ENCODE peak calls at places on chromosomes 4 and X, in eight cellular contexts. N is body of pancreas, P is lower leg skin, T is A549, W is uterus, C is HCT116, U is IMR-90, Z is right lobe of liver. X is an unnamed sample.
A peak's percentile ranks its signal among the peaks of the same experiment; 100 is the strongest.

GRCh38 chrX:153727108-153727931 is 2.7 kb downstream of the ABCD1 start:
- DNase-seq in N (peak; percentile 89), P (no peak), T (no peak), W (no peak), C (no peak), U (no peak), Z (peak; percentile 68), X (peak; percentile 78)

GRCh38 chrX:20967725-20968124 is 406.5 kb upstream of the CNKSR2 start:
- DNase-seq in N (no peak), P (no peak), T (no peak), W (no peak), C (no peak), U (no peak), Z (no peak), X (no peak)

GRCh38 chr4:98508248-98508647 is 150.2 kb downstream of the TSPAN5 start:
- DNase-seq in N (no peak), P (no peak), T (no peak), W (no peak), C (no peak), U (no peak), Z (no peak), X (no peak)

GRCh38 chrX:44068043-44068442 is 94.9 kb upstream of the NDP start:
- DNase-seq in N (no peak), P (no peak), T (no peak), W (no peak), C (no peak), U (no peak), Z (no peak), X (no peak)

GRCh38 chr4:74157743-74158560 is at the start of gene MTHFD2L:
- DNase-seq in N (peak; percentile 96), P (peak; percentile 97), T (peak; percentile 89), W (peak; percentile 91), C (peak; percentile 95), U (peak; percentile 93), Z (peak; percentile 97), X (peak; percentile 94)

GRCh38 chrX:80812176-80812575 is 2.5 kb upstream of the BRWD3 start:
- DNase-seq in N (no peak), P (no peak), T (no peak), W (no peak), C (no peak), U (peak; percentile 19), Z (no peak), X (no peak)

GRCh38 chrX:119537487-119537886 is 27.7 kb downstream of the STEEP1 start:
- DNase-seq in N (no peak), P (no peak), T (no peak), W (no peak), C (no peak), U (no peak), Z (no peak), X (no peak)

GRCh38 chr4:105683038-105683437 is 25.5 kb downstream of the INTS12 start:
- DNase-seq in N (peak; percentile 98), P (no peak), T (no peak), W (no peak), C (no peak), U (no peak), Z (no peak), X (peak; percentile 95)

GRCh38 chr4:53477038-53477565 is 99.7 kb downstream of the FIP1L1 start:
- DNase-seq in N (no peak), P (no peak), T (no peak), W (no peak), C (no peak), U (peak; percentile 62), Z (no peak), X (no peak)

GRCh38 chr4:112916868-112917267 is 132.6 kb upstream of the ANK2 start:
- DNase-seq in N (no peak), P (no peak), T (no peak), W (no peak), C (no peak), U (peak; percentile 18), Z (no peak), X (no peak)

GRCh38 chr4:26076000-26076587 is 162.1 kb downstream of the SMIM20 start:
- DNase-seq in N (no peak), P (no peak), T (no peak), W (no peak), C (no peak), U (peak; percentile 81), Z (no peak), X (no peak)

GRCh38 chr4:179797718-179798117 is 2355.5 kb upstream of the AGA start:
- DNase-seq in N (no peak), P (no peak), T (no peak), W (no peak), C (no peak), U (no peak), Z (no peak), X (no peak)

GRCh38 chrX:114268643-114269042 is 315.2 kb upstream of the HTR2C start:
- DNase-seq in N (no peak), P (no peak), T (no peak), W (no peak), C (no peak), U (no peak), Z (no peak), X (no peak)

GRCh38 chrX:30935985-30936384 is 46.9 kb upstream of the TAB3 start:
- DNase-seq in N (peak; percentile 36), P (no peak), T (peak; percentile 7), W (no peak), C (peak; percentile 10), U (peak; percentile 3), Z (peak; percentile 32), X (peak; percentile 38)

GRCh38 chrX:7789200-7789599 is 53.8 kb upstream of the VCX start:
- DNase-seq in N (no peak), P (no peak), T (no peak), W (no peak), C (no peak), U (no peak), Z (no peak), X (no peak)

GRCh38 chr4:22859318-22859717 is 166.6 kb downstream of the GBA3 start:
- DNase-seq in N (no peak), P (no peak), T (no peak), W (no peak), C (no peak), U (no peak), Z (no peak), X (no peak)

GRCh38 chrX:48021026-48021900 is 14.5 kb downstream of the SPACA5 start:
- DNase-seq in N (peak; percentile 78), P (peak; percentile 90), T (peak; percentile 64), W (peak; percentile 73), C (no peak), U (peak; percentile 81), Z (peak; percentile 61), X (peak; percentile 70)

GRCh38 chrX:1418901-1419544 is 27.1 kb upstream of the SLC25A6 start:
- DNase-seq in N (no peak), P (no peak), T (no peak), W (no peak), C (no peak), U (no peak), Z (no peak), X (no peak)

GRCh38 chrX:1419545-1420355 is 27.8 kb upstream of the SLC25A6 start:
- DNase-seq in N (no peak), P (no peak), T (no peak), W (no peak), C (no peak), U (no peak), Z (no peak), X (no peak)

GRCh38 chrX:1416965-1417760 is 25.2 kb upstream of the SLC25A6 start:
- DNase-seq in N (no peak), P (no peak), T (no peak), W (no peak), C (no peak), U (no peak), Z (no peak), X (no peak)

GRCh38 chrX:1416327-1416784 is 24.4 kb upstream of the SLC25A6 start:
- DNase-seq in N (no peak), P (no peak), T (no peak), W (no peak), C (no peak), U (no peak), Z (no peak), X (no peak)

DNA sequence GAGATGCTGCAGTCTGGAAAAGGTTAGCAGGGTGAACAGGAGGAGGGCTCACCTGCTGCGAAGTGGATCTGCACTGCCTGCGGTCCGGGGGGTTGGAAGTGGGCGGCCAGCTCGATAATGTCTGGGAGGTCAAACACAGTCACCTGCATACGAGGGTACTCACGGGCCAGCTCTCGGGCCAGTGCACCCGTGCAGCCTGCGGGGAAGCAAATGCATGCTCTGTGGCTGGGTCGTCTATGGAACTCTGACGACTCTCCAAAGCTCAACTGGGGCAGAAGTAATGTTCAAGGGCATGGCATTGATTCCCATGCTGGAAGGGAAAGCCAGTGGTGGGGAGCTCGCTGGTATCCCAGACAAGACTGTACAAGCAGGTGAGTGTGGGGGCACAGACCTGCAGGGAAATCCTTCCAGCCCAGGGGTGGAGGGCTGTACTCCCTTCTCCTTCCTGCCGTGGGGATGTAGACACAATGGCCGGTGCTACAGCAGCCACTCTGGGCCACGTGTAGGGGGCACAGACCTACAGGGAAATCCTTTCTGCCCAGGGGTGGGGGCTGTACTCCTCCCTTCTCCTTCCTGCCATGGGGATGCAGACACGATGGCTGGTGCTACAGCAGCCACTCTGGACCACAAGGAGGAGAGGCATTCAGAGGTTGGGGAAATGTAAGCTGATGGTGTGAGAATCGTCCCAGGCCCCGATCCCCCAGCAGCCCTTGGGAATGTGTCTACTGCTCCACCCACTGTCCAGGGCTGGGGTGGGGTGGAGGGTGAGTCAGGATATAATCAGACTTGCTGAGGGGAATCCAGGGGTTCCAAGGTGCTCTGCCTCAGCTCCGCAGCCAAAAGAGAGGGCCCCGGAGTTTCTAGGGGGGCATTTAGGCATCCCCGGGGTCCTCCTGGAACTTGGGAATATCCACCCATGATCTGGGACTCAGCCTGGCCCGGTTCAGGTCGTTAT is 26.3 kb upstream of the SLC25A6 start:
- DNase-seq in N (no peak), P (no peak), T (no peak), W (no peak), C (no peak), U (no peak), Z (no peak), X (no peak)
- TF ChIP-seq POLR2A in N (no peak), P (no peak), T (no peak), W (no peak), C (no peak), U (no peak), Z (no peak), X (no peak)

DNA sequence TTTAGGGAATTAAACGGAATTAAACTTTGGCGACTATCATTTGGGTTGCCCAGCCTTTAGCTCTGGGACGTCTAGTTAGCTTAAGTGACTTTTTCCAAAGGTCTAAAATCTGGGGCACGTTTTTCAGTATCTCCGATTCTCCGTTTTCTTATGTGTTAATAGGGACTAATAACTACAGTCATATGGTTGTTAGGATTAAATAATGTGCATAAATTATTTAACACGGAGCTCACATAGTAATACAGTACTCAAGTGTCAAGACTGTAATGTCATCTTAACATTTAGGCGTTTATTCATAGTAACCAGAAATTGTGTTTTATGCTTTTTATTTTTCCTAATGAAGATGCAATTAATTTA is 466 bp upstream of the CCNA2 start:
- DNase-seq in N (no peak), P (no peak), T (no peak), W (no peak), C (no peak), U (no peak), Z (no peak), X (no peak)
- TF ChIP-seq POLR2A in N (no peak), P (no peak), T (no peak), W (no peak), C (no peak), U (no peak), Z (no peak), X (no peak)

GRCh38 chrX:24069877-24070276 is 15.1 kb downstream of the EIF2S3 start:
- DNase-seq in N (no peak), P (no peak), T (no peak), W (no peak), C (no peak), U (no peak), Z (no peak), X (no peak)
- TF ChIP-seq POLR2A in N (no peak), P (no peak), T (no peak), W (no peak), C (no peak), U (no peak), Z (no peak), X (no peak)

GRCh38 chr4:87422104-87423052 is at the start of gene NUDT9:
- DNase-seq in N (peak; percentile 99), P (peak; percentile 99), T (peak; percentile 81), W (peak; percentile 97), C (peak; percentile 94), U (peak; percentile 96), Z (peak; percentile 93), X (peak; percentile 95)
- TF ChIP-seq POLR2A in N (peak; percentile 69), P (no peak), T (peak; percentile 52), W (peak; percentile 83), C (peak; percentile 62), U (peak; percentile 74), Z (peak; percentile 80), X (peak; percentile 59)